ENCODE peak calls at places on chromosomes 13 and 19, in four cellular contexts. One of them, this sample, is unnamed.

GRCh38 chr13:45055902-45056648 is 64.2 kb upstream of the GTF2F2 start:
- DNase-seq in hepatocyte: no peak
- DNase-seq in heart right ventricle: peak; percentile 14
- DNase-seq in endodermal cell: no peak
- DNase-seq in this sample: no peak

GRCh38 chr13:66778461-66778860 is 451.7 kb downstream of the PCDH9 start:
- DNase-seq in heart right ventricle: no peak
- DNase-seq in endodermal cell: no peak
- DNase-seq in hepatocyte: no peak
- DNase-seq in this sample: no peak

GRCh38 chr13:59641758-59642157 is 522.0 kb downstream of the DIAPH3 start:
- DNase-seq in endodermal cell: no peak
- DNase-seq in heart right ventricle: no peak
- DNase-seq in hepatocyte: no peak
- DNase-seq in this sample: no peak

GRCh38 chr13:49527123-49527522 is 31.4 kb downstream of the PHF11 start:
- DNase-seq in endodermal cell: no peak
- DNase-seq in heart right ventricle: no peak
- DNase-seq in hepatocyte: no peak
- DNase-seq in this sample: no peak

GRCh38 chr13:26624572-26624971 is 67.1 kb downstream of the WASF3 start:
- DNase-seq in heart right ventricle: no peak
- DNase-seq in hepatocyte: no peak
- DNase-seq in endodermal cell: no peak
- DNase-seq in this sample: no peak

GRCh38 chr19:3102239-3103140 is 8.3 kb downstream of the GNA11 start:
- DNase-seq in hepatocyte: no peak
- DNase-seq in heart right ventricle: no peak
- DNase-seq in endodermal cell: no peak
- DNase-seq in this sample: no peak

GRCh38 chr13:93736111-93736510 is 509.5 kb downstream of the GPC6 start:
- DNase-seq in heart right ventricle: no peak
- DNase-seq in hepatocyte: no peak
- DNase-seq in endodermal cell: no peak
- DNase-seq in this sample: no peak

GRCh38 chr19:5360003-5360820 is 19.6 kb upstream of the PTPRS start:
- DNase-seq in heart right ventricle: no peak
- DNase-seq in hepatocyte: no peak
- DNase-seq in endodermal cell: no peak
- DNase-seq in this sample: no peak

GRCh38 chr19:3403489-3404323 is 37.3 kb downstream of the NFIC start:
- DNase-seq in hepatocyte: peak; percentile 87
- DNase-seq in heart right ventricle: peak; percentile 95
- DNase-seq in endodermal cell: peak; percentile 70
- DNase-seq in this sample: peak; percentile 86

GRCh38 chr19:4534836-4535658 is at the start of gene PLIN5:
- DNase-seq in heart right ventricle: peak; percentile 81
- DNase-seq in hepatocyte: peak; percentile 85
- DNase-seq in endodermal cell: peak; percentile 97
- DNase-seq in this sample: peak; percentile 88

GRCh38 chr19:33781996-33782395 is 14.7 kb upstream of the KCTD15 start:
- DNase-seq in hepatocyte: no peak
- DNase-seq in endodermal cell: no peak
- DNase-seq in heart right ventricle: no peak
- DNase-seq in this sample: no peak

GRCh38 chr19:49362048-49362925 is at the start of gene TEAD2:
- DNase-seq in heart right ventricle: peak; percentile 90
- DNase-seq in hepatocyte: peak; percentile 85
- DNase-seq in endodermal cell: peak; percentile 92
- DNase-seq in this sample: peak; percentile 71

GRCh38 chr19:50778906-50779430 is 8.7 kb downstream of the GPR32 start:
- DNase-seq in heart right ventricle: no peak
- DNase-seq in endodermal cell: no peak
- DNase-seq in hepatocyte: no peak
- DNase-seq in this sample: no peak

GRCh38 chr19:3135961-3136683 is at the start of gene GNA15:
- DNase-seq in heart right ventricle: no peak
- DNase-seq in hepatocyte: no peak
- DNase-seq in endodermal cell: peak; percentile 44
- DNase-seq in this sample: peak; percentile 64

GRCh38 chr13:49669735-49670309 is 21.5 kb downstream of the EBPL start:
- DNase-seq in heart right ventricle: peak; percentile 30
- DNase-seq in hepatocyte: peak; percentile 83
- DNase-seq in endodermal cell: peak; percentile 83
- DNase-seq in this sample: peak; percentile 44

GRCh38 chr13:51715613-51716012 is 88.3 kb downstream of the DHRS12 start:
- DNase-seq in endodermal cell: no peak
- DNase-seq in hepatocyte: no peak
- DNase-seq in heart right ventricle: no peak
- DNase-seq in this sample: no peak

GRCh38 chr19:17952041-17952976 is 14.6 kb upstream of the KCNN1 start:
- DNase-seq in hepatocyte: no peak
- DNase-seq in endodermal cell: peak; percentile 68
- DNase-seq in heart right ventricle: no peak
- DNase-seq in this sample: no peak

GRCh38 chr13:45542878-45543277 is 72.7 kb downstream of the ERICH6B start:
- DNase-seq in endodermal cell: no peak
- DNase-seq in heart right ventricle: no peak
- DNase-seq in hepatocyte: no peak
- DNase-seq in this sample: no peak

GRCh38 chr19:12140545-12141404 is 625 bp upstream of the ZNF20 start:
- DNase-seq in endodermal cell: peak; percentile 96
- DNase-seq in heart right ventricle: peak; percentile 91
- DNase-seq in hepatocyte: peak; percentile 93
- DNase-seq in this sample: peak; percentile 91

GRCh38 chr13:93309886-93310520 is 83.4 kb downstream of the GPC6 start:
- DNase-seq in endodermal cell: no peak
- DNase-seq in heart right ventricle: no peak
- DNase-seq in hepatocyte: peak; percentile 48
- DNase-seq in this sample: no peak

GRCh38 chr13:49366841-49367240 is 77.0 kb downstream of the CAB39L start:
- DNase-seq in hepatocyte: no peak
- DNase-seq in endodermal cell: no peak
- DNase-seq in heart right ventricle: no peak
- DNase-seq in this sample: no peak

GRCh38 chr13:25248071-25248470 is 39.2 kb downstream of the MTMR6 start:
- DNase-seq in hepatocyte: no peak
- DNase-seq in endodermal cell: no peak
- DNase-seq in heart right ventricle: no peak
- DNase-seq in this sample: no peak

GRCh38 chr19:50753879-50754278 is 16.4 kb upstream of the GPR32 start:
- DNase-seq in heart right ventricle: no peak
- DNase-seq in endodermal cell: no peak
- DNase-seq in hepatocyte: no peak
- DNase-seq in this sample: no peak

GRCh38 chr19:22595918-22596341 is 38.2 kb upstream of the ZNF492 start:
- DNase-seq in hepatocyte: no peak
- DNase-seq in endodermal cell: no peak
- DNase-seq in heart right ventricle: peak; percentile 62
- DNase-seq in this sample: no peak

GRCh38 chr19:3146677-3147100 is 10.9 kb downstream of the GNA15 start:
- DNase-seq in hepatocyte: no peak
- DNase-seq in heart right ventricle: no peak
- DNase-seq in endodermal cell: peak; percentile 90
- DNase-seq in this sample: peak; percentile 51

GRCh38 chr13:62483774-62484173 is 1068.1 kb upstream of the PCDH20 start:
- DNase-seq in hepatocyte: no peak
- DNase-seq in endodermal cell: no peak
- DNase-seq in heart right ventricle: no peak
- DNase-seq in this sample: no peak

GRCh38 chr13:84896128-84896527 is 903.1 kb downstream of the SLITRK6 start:
- DNase-seq in endodermal cell: peak; percentile 79
- DNase-seq in hepatocyte: peak; percentile 58
- DNase-seq in heart right ventricle: no peak
- DNase-seq in this sample: no peak

GRCh38 chr13:106570354-106570822 is 2.5 kb upstream of the ARGLU1 start:
- DNase-seq in hepatocyte: peak; percentile 83
- DNase-seq in endodermal cell: peak; percentile 95
- DNase-seq in heart right ventricle: no peak
- DNase-seq in this sample: peak; percentile 72

GRCh38 chr19:31253816-31254551 is 95.3 kb downstream of the TSHZ3 start:
- DNase-seq in heart right ventricle: no peak
- DNase-seq in endodermal cell: no peak
- DNase-seq in hepatocyte: peak; percentile 34
- DNase-seq in this sample: no peak

GRCh38 chr13:85148009-85148408 is 651.2 kb downstream of the SLITRK6 start:
- DNase-seq in endodermal cell: peak; percentile 48
- DNase-seq in hepatocyte: peak; percentile 18
- DNase-seq in heart right ventricle: no peak
- DNase-seq in this sample: no peak

GRCh38 chr13:40228486-40228885 is 438.0 kb downstream of the FOXO1 start:
- DNase-seq in heart right ventricle: no peak
- DNase-seq in endodermal cell: no peak
- DNase-seq in hepatocyte: no peak
- DNase-seq in this sample: no peak

GRCh38 chr19:50679177-50680125 is 30.2 kb downstream of the C19orf81 start:
- DNase-seq in heart right ventricle: peak; percentile 69
- DNase-seq in endodermal cell: peak; percentile 92
- DNase-seq in hepatocyte: peak; percentile 86
- DNase-seq in this sample: peak; percentile 80

GRCh38 chr19:49212302-49212701 is 54.7 kb downstream of the TRPM4 start:
- DNase-seq in hepatocyte: no peak
- DNase-seq in heart right ventricle: no peak
- DNase-seq in endodermal cell: no peak
- DNase-seq in this sample: no peak

GRCh38 chr13:113741101-113741731 is 17.8 kb upstream of the TMEM255B start:
- DNase-seq in hepatocyte: no peak
- DNase-seq in heart right ventricle: no peak
- DNase-seq in endodermal cell: no peak
- DNase-seq in this sample: no peak

GRCh38 chr19:39211731-39212376 is 7.8 kb upstream of the SYCN start:
- DNase-seq in heart right ventricle: no peak
- DNase-seq in hepatocyte: no peak
- DNase-seq in endodermal cell: no peak
- DNase-seq in this sample: no peak

GRCh38 chr19:39209196-39209595 is 5.1 kb upstream of the SYCN start:
- DNase-seq in endodermal cell: no peak
- DNase-seq in hepatocyte: no peak
- DNase-seq in heart right ventricle: no peak
- DNase-seq in this sample: no peak

GRCh38 chr19:39217094-39217493 is 13.0 kb upstream of the SYCN start:
- DNase-seq in hepatocyte: no peak
- DNase-seq in endodermal cell: no peak
- DNase-seq in heart right ventricle: no peak
- DNase-seq in this sample: no peak

GRCh38 chr19:39208175-39208795 is 4.2 kb upstream of the SYCN start:
- DNase-seq in hepatocyte: no peak
- DNase-seq in endodermal cell: no peak
- DNase-seq in heart right ventricle: no peak
- DNase-seq in this sample: no peak

DNA sequence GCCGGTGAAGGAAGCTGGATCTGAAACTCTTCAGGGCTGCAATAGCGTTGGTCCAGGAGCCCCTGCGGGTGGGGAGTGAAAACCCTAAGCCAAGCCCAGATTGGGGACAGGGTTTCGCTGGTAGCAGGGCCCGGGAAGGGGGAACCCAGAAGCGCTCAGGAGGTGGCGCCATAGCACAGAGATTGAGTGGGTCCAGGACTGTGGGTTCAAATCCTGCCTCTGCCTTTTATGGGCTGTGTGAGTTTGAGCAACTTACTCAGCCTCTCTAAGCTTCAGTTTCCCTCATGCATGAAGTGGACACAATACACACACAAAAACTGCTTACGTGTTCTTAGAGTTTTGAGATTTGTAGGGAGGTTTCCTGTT is 8.3 kb upstream of the SYCN start:
- DNase-seq in hepatocyte: no peak
- DNase-seq in heart right ventricle: no peak
- DNase-seq in endodermal cell: peak; percentile 86
- DNase-seq in this sample: peak; percentile 40
- TF ChIP-seq CTCF in hepatocyte: peak; percentile 42
- TF ChIP-seq CTCF in heart right ventricle: no peak
- TF ChIP-seq CTCF in endodermal cell: peak; percentile 76
- TF ChIP-seq CTCF in this sample: no peak

GRCh38 chr19:11013771-11014170 is 52.9 kb downstream of the SMARCA4 start:
- DNase-seq in heart right ventricle: no peak
- DNase-seq in endodermal cell: no peak
- DNase-seq in hepatocyte: no peak
- DNase-seq in this sample: no peak
- H3K36me3 ChIP-seq in heart right ventricle: peaks cover 4% of the 10 kb centered on the region
- H3K36me3 ChIP-seq in endodermal cell: peaks cover 87% of the 10 kb centered on the region
- H3K36me3 ChIP-seq in hepatocyte: no peaks in the 10 kb centered on the region
- H3K36me3 ChIP-seq in this sample: peaks cover 16% of the 10 kb centered on the region

DNA sequence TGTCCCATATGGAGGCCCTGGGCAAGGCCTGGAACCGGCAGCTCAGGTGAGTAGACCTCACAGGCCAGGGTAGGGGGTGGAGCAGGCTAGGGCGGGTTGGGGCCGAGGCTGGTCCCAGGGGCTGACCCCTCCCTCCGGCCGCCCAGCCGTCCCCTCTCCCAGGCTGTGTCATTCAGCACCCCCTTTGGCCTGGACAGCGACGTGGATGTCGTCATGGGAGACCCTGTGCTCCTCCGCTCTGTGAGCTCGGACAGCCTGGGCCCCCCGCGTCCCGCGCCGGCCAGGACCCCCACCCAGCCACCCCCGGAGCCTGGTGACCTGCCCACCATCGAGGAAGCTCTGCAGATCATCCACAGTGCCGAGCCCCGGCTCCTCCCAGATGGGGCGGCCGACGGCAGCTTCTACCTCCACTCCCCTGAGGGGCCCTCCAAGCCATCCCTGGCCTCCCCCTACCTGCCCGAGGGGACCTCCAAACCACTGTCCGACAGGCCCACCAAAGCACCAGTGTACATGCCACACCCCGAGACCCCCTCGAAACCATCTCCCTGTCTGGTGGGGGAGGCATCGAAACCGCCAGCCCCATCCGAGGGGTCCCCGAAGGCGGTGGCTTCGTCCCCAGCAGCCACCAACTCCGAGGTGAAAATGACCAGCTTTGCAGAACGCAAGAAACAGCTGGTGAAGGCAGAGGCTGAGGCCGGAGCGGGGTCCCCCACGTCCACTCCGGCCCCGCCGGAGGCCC is 16.0 kb downstream of the CAMSAP3 start:
- DNase-seq in heart right ventricle: no peak
- DNase-seq in endodermal cell: no peak
- DNase-seq in hepatocyte: no peak
- DNase-seq in this sample: no peak
- H3K27me3 ChIP-seq in heart right ventricle: no peaks in the 10 kb centered on the region
- H3K27me3 ChIP-seq in endodermal cell: no peaks in the 10 kb centered on the region
- H3K27me3 ChIP-seq in hepatocyte: no peaks in the 10 kb centered on the region
- H3K27me3 ChIP-seq in this sample: no peaks in the 10 kb centered on the region

GRCh38 chr19:16436780-16437179 is 35.0 kb downstream of the EPS15L1 start:
- DNase-seq in hepatocyte: no peak
- DNase-seq in heart right ventricle: no peak
- DNase-seq in endodermal cell: no peak
- DNase-seq in this sample: no peak
- TF ChIP-seq CTCF in hepatocyte: no peak
- TF ChIP-seq CTCF in heart right ventricle: no peak
- TF ChIP-seq CTCF in endodermal cell: no peak
- TF ChIP-seq CTCF in this sample: no peak

GRCh38 chr13:110430391-110431338 is 123.6 kb downstream of the COL4A2 start:
- DNase-seq in hepatocyte: no peak
- DNase-seq in heart right ventricle: no peak
- DNase-seq in endodermal cell: no peak
- DNase-seq in this sample: no peak
- H3K36me3 ChIP-seq in hepatocyte: no peaks in the 10 kb centered on the region
- H3K36me3 ChIP-seq in heart right ventricle: no peaks in the 10 kb centered on the region
- H3K36me3 ChIP-seq in endodermal cell: peaks cover 93% of the 10 kb centered on the region
- H3K36me3 ChIP-seq in this sample: peaks cover 5% of the 10 kb centered on the region

This sample was measured in lung.